ENCODE peak calls at places on chromosomes 7 and 10, in ten cellular contexts. U is SK-N-SH, S is OCI-LY7, M is fibroblast of pulmonary artery, W is GM12864, P is BJ, I is sigmoid colon, Q is fibroblast of the aortic adventitia, O is neural progenitor cell, D is RWPE2. R is an unnamed sample.

GRCh38 chr10:69217119-69217754 is 2.9 kb upstream of the HKDC1 start:
- DNase-seq in U (no peak), S (no peak), M (peak), W (no peak), P (peak), I (no peak), Q (peak), O (no peak), D (no peak), R (peak)

GRCh38 chr7:375901-376305 is 85.9 kb downstream of the FOXL3 start:
- DNase-seq in U (peak), S (no peak), M (no peak), W (no peak), P (no peak), I (no peak), Q (no peak), O (no peak), D (peak), R (no peak)

GRCh38 chr7:41130021-41130420 is 572.9 kb downstream of the INHBA start:
- DNase-seq in U (no peak), S (no peak), M (no peak), W (no peak), P (no peak), I (no peak), Q (no peak), O (no peak), D (no peak), R (no peak)

GRCh38 chr10:33301097-33301789 is 33.2 kb downstream of the NRP1 start:
- DNase-seq in U (no peak), S (no peak), M (no peak), W (no peak), P (no peak), I (no peak), Q (no peak), O (no peak), D (no peak), R (no peak)

GRCh38 chr10:72254891-72255568 is 18.7 kb upstream of the DDIT4 start:
- DNase-seq in U (peak), S (no peak), M (peak), W (no peak), P (no peak), I (peak), Q (peak), O (peak), D (peak), R (peak)

GRCh38 chr7:152876749-152877148 is 117.2 kb downstream of the ACTR3B start:
- DNase-seq in U (no peak), S (no peak), M (no peak), W (no peak), P (no peak), I (no peak), Q (no peak), O (no peak), D (no peak), R (no peak)

GRCh38 chr7:117862378-117862777 is 10.9 kb downstream of the CTTNBP2 start:
- DNase-seq in U (no peak), S (no peak), M (no peak), W (no peak), P (no peak), I (no peak), Q (no peak), O (no peak), D (no peak), R (no peak)

GRCh38 chr10:299969-300368 is 164.7 kb downstream of the ZMYND11 start:
- DNase-seq in U (no peak), S (peak), M (no peak), W (no peak), P (no peak), I (no peak), Q (no peak), O (no peak), D (no peak), R (no peak)

GRCh38 chr10:119817991-119818888 is 54.4 kb downstream of the MCMBP start:
- DNase-seq in U (peak), S (no peak), M (peak), W (no peak), P (no peak), I (peak), Q (peak), O (peak), D (peak), R (peak)

GRCh38 chr7:5693529-5693928 is 87.9 kb downstream of the RNF216 start:
- DNase-seq in U (no peak), S (peak), M (peak), W (peak), P (no peak), I (peak), Q (peak), O (no peak), D (no peak), R (peak)

GRCh38 chr10:119933179-119933578 is 40.6 kb downstream of the SEC23IP start:
- DNase-seq in U (peak), S (peak), M (peak), W (no peak), P (no peak), I (no peak), Q (peak), O (peak), D (no peak), R (peak)

GRCh38 chr10:24541239-24541753 is 182.4 kb downstream of the ARHGAP21 start:
- DNase-seq in U (no peak), S (no peak), M (no peak), W (no peak), P (no peak), I (no peak), Q (no peak), O (no peak), D (no peak), R (no peak)

GRCh38 chr10:122018951-122019413 is 30.0 kb downstream of the TACC2 start:
- DNase-seq in U (no peak), S (no peak), M (no peak), W (no peak), P (no peak), I (no peak), Q (no peak), O (no peak), D (no peak), R (no peak)

GRCh38 chr10:101843032-101843991 is at the start of gene KCNIP2:
- DNase-seq in U (peak), S (peak), M (no peak), W (no peak), P (no peak), I (no peak), Q (no peak), O (peak), D (no peak), R (no peak)

GRCh38 chr7:11831727-11832495 is at the start of gene THSD7A:
- DNase-seq in U (peak), S (no peak), M (peak), W (no peak), P (no peak), I (peak), Q (peak), O (peak), D (no peak), R (peak)

GRCh38 chr10:4057021-4057420 is 272.0 kb upstream of the KLF6 start:
- DNase-seq in U (no peak), S (no peak), M (no peak), W (no peak), P (no peak), I (no peak), Q (no peak), O (no peak), D (no peak), R (no peak)

GRCh38 chr7:138699661-138700060 is 1.5 kb downstream of the SVOPL start:
- DNase-seq in U (no peak), S (no peak), M (no peak), W (no peak), P (no peak), I (no peak), Q (no peak), O (no peak), D (no peak), R (no peak)

GRCh38 chr10:131166486-131166885 is 145.0 kb downstream of the TCERG1L start:
- DNase-seq in U (no peak), S (no peak), M (no peak), W (no peak), P (no peak), I (peak), Q (no peak), O (no peak), D (no peak), R (no peak)

GRCh38 chr7:26629696-26630095 is 234.7 kb downstream of the SKAP2 start:
- DNase-seq in U (no peak), S (no peak), M (no peak), W (no peak), P (no peak), I (no peak), Q (no peak), O (no peak), D (no peak), R (no peak)

GRCh38 chr7:111855842-111856227 is 293.5 kb upstream of the IMMP2L start:
- DNase-seq in U (peak), S (no peak), M (peak), W (no peak), P (no peak), I (no peak), Q (peak), O (peak), D (no peak), R (peak)

GRCh38 chr7:111853231-111853990 is 291.1 kb upstream of the IMMP2L start:
- DNase-seq in U (no peak), S (no peak), M (peak), W (no peak), P (no peak), I (no peak), Q (peak), O (peak), D (no peak), R (peak)

GRCh38 chr7:111852081-111852480 is 289.8 kb upstream of the IMMP2L start:
- DNase-seq in U (no peak), S (no peak), M (no peak), W (no peak), P (no peak), I (no peak), Q (no peak), O (no peak), D (no peak), R (no peak)

GRCh38 chr7:111858331-111858730 is 296.0 kb upstream of the IMMP2L start:
- DNase-seq in U (no peak), S (no peak), M (no peak), W (no peak), P (no peak), I (no peak), Q (no peak), O (no peak), D (no peak), R (no peak)

DNA sequence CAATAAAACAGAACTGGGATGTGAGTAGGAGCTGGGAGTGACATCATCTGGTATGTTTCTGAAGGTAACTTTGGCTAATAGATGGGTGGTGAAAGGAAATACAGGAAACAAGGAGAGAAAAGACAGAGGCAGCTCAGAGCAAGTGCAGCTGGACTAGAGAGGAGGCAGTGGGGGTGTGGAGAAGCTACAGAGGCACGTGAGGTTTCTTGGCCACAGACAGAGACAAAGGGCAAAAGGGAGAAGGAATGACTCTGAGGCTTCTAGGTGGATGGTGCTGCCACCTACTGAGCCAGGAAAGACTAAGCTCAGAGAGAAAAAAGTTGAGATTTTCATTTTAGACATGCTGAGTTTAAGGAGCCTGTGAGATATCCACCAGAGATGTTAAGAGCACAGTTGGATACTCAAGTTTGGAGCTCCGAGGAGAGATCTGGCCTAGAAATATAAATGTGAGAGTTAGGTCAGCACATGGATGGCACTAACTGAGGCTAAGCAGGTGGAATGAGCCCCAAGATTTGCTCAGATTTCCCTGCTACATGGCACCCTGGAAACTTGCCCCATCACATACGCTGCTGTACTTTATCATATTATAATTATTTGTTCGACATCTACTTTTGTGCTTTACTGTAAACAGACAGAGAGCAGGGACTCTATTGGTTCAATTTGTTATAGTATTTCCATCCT is 293.0 kb upstream of the IMMP2L start:
- DNase-seq in U (peak), S (peak), M (peak), W (no peak), P (no peak), I (no peak), Q (peak), O (peak), D (no peak), R (peak)
- TF ChIP-seq CTCF in U (peak), S (peak), M (peak), W (peak), P (peak), I (no peak), Q (peak), O (peak), D (peak), R (peak)

GRCh38 chr10:125089486-125089885 is 70.9 kb downstream of the CTBP2 start:
- DNase-seq in U (no peak), S (no peak), M (no peak), W (no peak), P (no peak), I (peak), Q (peak), O (no peak), D (no peak), R (no peak)
- H3K4me3 ChIP-seq in U (no peak), S (no peak), M (no peak), W (no peak), P (no peak), I (no peak), Q (no peak), O (no peak), D (no peak), R (no peak)

GRCh38 chr10:98246911-98247820 is 20.8 kb downstream of the LOXL4 start:
- DNase-seq in U (no peak), S (no peak), M (peak), W (no peak), P (peak), I (no peak), Q (no peak), O (no peak), D (no peak), R (peak)

GRCh38 chr10:98238391-98238790 is 29.6 kb downstream of the LOXL4 start:
- DNase-seq in U (no peak), S (no peak), M (no peak), W (no peak), P (no peak), I (no peak), Q (no peak), O (no peak), D (no peak), R (no peak)

GRCh38 chr10:98244586-98244985 is 23.4 kb downstream of the LOXL4 start:
- DNase-seq in U (no peak), S (no peak), M (no peak), W (no peak), P (no peak), I (no peak), Q (no peak), O (no peak), D (no peak), R (no peak)

GRCh38 chr10:98240524-98240923 is 27.5 kb downstream of the LOXL4 start:
- DNase-seq in U (no peak), S (no peak), M (no peak), W (no peak), P (no peak), I (no peak), Q (no peak), O (no peak), D (no peak), R (no peak)

DNA sequence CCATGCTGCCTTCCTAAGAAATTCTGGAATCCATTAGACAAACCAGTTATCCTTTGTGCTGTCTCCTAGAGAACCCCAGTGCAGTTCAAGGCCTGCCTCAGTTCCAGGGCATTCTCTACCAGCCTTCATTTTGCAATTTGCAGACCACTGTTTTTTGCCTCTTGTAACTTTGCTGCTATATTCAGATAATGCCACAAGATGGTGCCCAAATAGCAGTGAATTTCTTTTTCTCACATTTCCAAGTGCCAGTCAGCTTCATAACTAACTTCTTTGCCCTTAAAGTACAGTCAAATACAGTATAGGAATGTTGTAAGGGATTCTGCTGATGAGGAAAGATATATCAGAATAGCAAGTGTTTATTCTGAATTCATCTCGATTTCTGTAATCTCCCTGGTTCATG is 25.2 kb downstream of the LOXL4 start:
- DNase-seq in U (peak), S (peak), M (peak), W (no peak), P (no peak), I (no peak), Q (peak), O (no peak), D (no peak), R (peak)
- TF ChIP-seq CTCF in U (peak), S (peak), M (peak), W (peak), P (peak), I (peak), Q (peak), O (peak), D (peak), R (peak)

GRCh38 chr7:157013101-157013500 is 2.6 kb upstream of the MNX1 start:
- DNase-seq in U (peak), S (no peak), M (no peak), W (no peak), P (no peak), I (no peak), Q (no peak), O (no peak), D (no peak), R (no peak)

GRCh38 chr7:157016352-157017041 is 6.0 kb upstream of the MNX1 start:
- DNase-seq in U (peak), S (peak), M (no peak), W (peak), P (no peak), I (no peak), Q (no peak), O (peak), D (no peak), R (no peak)

GRCh38 chr7:157016024-157016351 is 5.5 kb upstream of the MNX1 start:
- DNase-seq in U (peak), S (no peak), M (no peak), W (no peak), P (no peak), I (no peak), Q (no peak), O (no peak), D (no peak), R (no peak)

GRCh38 chr7:157013602-157014549 is 3.4 kb upstream of the MNX1 start:
- DNase-seq in U (peak), S (no peak), M (no peak), W (no peak), P (no peak), I (no peak), Q (no peak), O (peak), D (no peak), R (no peak)

DNA sequence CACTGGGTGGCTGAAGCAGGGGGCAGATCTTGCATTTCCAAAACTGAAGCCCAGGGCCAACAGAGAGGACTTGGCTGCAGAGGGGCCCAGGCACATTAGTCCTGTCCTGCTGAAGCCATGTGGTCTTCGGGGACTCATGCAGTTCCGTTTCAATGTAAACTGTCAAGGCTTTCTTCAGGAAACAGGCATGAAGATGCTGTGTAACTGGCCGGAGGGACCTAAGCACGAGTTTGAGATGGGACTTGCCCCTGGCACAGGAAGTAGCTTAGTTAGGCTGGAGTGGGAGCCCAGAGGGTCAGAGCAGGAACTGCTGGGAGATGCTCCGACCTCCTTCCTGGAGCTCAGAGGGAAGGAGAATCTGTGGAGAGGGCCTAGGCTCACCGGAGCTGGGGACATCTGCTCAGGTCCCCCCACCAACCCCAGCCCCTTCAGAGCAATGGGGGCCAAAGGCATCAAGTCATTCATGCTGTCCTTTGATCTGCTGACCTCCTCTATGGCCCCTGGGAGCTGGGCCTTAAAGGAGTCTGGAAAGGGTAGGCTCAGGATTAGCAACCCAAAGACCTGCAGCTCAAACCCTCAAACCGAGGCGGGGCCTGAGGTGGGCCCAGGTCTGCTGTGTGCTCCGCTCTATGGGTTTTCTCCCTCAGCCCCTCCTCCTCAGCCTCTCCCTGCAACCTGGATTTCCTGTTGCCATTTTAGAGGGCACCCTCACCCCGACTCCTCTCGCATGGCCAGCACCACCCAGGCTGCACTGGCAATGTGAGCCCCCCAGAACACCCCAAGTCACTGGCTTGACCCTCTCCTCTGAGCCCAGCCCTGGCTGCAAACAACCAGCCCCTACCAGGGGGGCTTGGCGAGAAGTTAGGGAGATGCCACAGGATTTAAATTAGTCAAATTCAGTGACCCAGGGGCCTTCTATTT is 4.4 kb upstream of the MNX1 start:
- DNase-seq in U (peak), S (no peak), M (no peak), W (no peak), P (no peak), I (no peak), Q (no peak), O (no peak), D (no peak), R (no peak)
- H3K4me3 ChIP-seq in U (no peak), S (no peak), M (no peak), W (no peak), P (no peak), I (no peak), Q (no peak), O (no peak), D (no peak), R (no peak)

GRCh38 chr7:128672927-128673517 is 930 bp downstream of the GARIN1A start:
- DNase-seq in U (peak), S (peak), M (peak), W (no peak), P (no peak), I (no peak), Q (peak), O (peak), D (no peak), R (peak)
- TF ChIP-seq CTCF in U (peak), S (peak), M (peak), W (peak), P (peak), I (peak), Q (peak), O (peak), D (peak), R (peak)